ENCODE peak calls at places on chromosome 9, in ten cellular contexts. S is stimulated activated naive CD8-positive, alpha-beta T cell treated with anti-CD3 and anti-CD28 coated beads, Interleukin-15, Interleukin-2, amounts not matched to agents 100 U/mL and 50 U/mL, for 24 hours; V is EH; J is stimulated activated CD8-positive, alpha-beta memory T cell treated with anti-CD3 and anti-CD28 coated beads, Interleukin-15, amount 100 ng/mL, for 24 hours; K is KG1; F is HTR-8/SVneo; A is psoas muscle; Q is NCI-H1105 treated with DMSO at 0.1 percent for 48 hours; O is ACHN; N is adipocyte. T is an unnamed sample.

GRCh38 chr9:12809720-12810119 is 34.9 kb downstream of the LURAP1L start:
- DNase-seq in S (no peak), V (no peak), J (no peak), K (no peak), F (no peak), A (no peak), Q (no peak), O (no peak), N (no peak), T (no peak)

GRCh38 chr9:113955076-113955752 is 79.1 kb downstream of the ZNF618 start:
- DNase-seq in S (no peak), V (peak; percentile 83), J (no peak), K (no peak), F (peak; percentile 19), A (no peak), Q (no peak), O (peak; percentile 33), N (peak; percentile 88), T (no peak)

GRCh38 chr9:37037137-37037743 is 3.2 kb upstream of the PAX5 start:
- DNase-seq in S (no peak), V (no peak), J (no peak), K (no peak), F (no peak), A (no peak), Q (no peak), O (no peak), N (no peak), T (no peak)

GRCh38 chr9:107215381-107215780 is 67.7 kb upstream of the RAD23B start:
- DNase-seq in S (no peak), V (peak; percentile 54), J (no peak), K (no peak), F (no peak), A (no peak), Q (no peak), O (peak; percentile 19), N (peak; percentile 20), T (peak; percentile 23)

GRCh38 chr9:132997591-132997990 is 19.1 kb downstream of the GFI1B start:
- DNase-seq in S (no peak), V (peak; percentile 45), J (no peak), K (no peak), F (no peak), A (no peak), Q (no peak), O (no peak), N (peak; percentile 33), T (no peak)

GRCh38 chr9:125110464-125110863 is 32.9 kb downstream of the SCAI start:
- DNase-seq in S (no peak), V (no peak), J (no peak), K (no peak), F (no peak), A (no peak), Q (no peak), O (no peak), N (no peak), T (no peak)

GRCh38 chr9:94796687-94797086 is 70.2 kb downstream of the AOPEP start:
- DNase-seq in S (no peak), V (no peak), J (no peak), K (no peak), F (no peak), A (no peak), Q (no peak), O (no peak), N (no peak), T (no peak)

GRCh38 chr9:35741740-35742139 is 7.3 kb downstream of the GBA2 start:
- DNase-seq in S (no peak), V (no peak), J (no peak), K (no peak), F (no peak), A (no peak), Q (no peak), O (no peak), N (no peak), T (no peak)

GRCh38 chr9:133714606-133715294 is 23.4 kb downstream of the SARDH start:
- DNase-seq in S (no peak), V (peak; percentile 79), J (no peak), K (no peak), F (peak; percentile 76), A (peak; percentile 50), Q (no peak), O (no peak), N (peak; percentile 25), T (peak; percentile 8)

GRCh38 chr9:35905912-35906679 is at the start of gene HRCT1:
- DNase-seq in S (no peak), V (peak; percentile 96), J (no peak), K (no peak), F (peak; percentile 75), A (peak; percentile 91), Q (peak; percentile 90), O (peak; percentile 95), N (peak; percentile 96), T (peak; percentile 96)

GRCh38 chr9:93826209-93826608 is 128.9 kb downstream of the BARX1 start:
- DNase-seq in S (peak; percentile 66), V (no peak), J (peak; percentile 23), K (no peak), F (no peak), A (no peak), Q (no peak), O (no peak), N (no peak), T (no peak)

GRCh38 chr9:16074962-16075361 is 522.1 kb downstream of the CCDC171 start:
- DNase-seq in S (no peak), V (peak; percentile 51), J (no peak), K (no peak), F (no peak), A (no peak), Q (no peak), O (no peak), N (peak; percentile 17), T (peak; percentile 15)

GRCh38 chr9:86733929-86734328 is 213.4 kb downstream of the GAS1 start:
- DNase-seq in S (no peak), V (no peak), J (no peak), K (no peak), F (no peak), A (peak; percentile 58), Q (no peak), O (no peak), N (no peak), T (no peak)

GRCh38 chr9:127129718-127130085 is 7.3 kb upstream of the ANGPTL2 start:
- DNase-seq in S (no peak), V (no peak), J (no peak), K (no peak), F (no peak), A (no peak), Q (no peak), O (no peak), N (no peak), T (no peak)

GRCh38 chr9:135718616-135719015 is 16.6 kb downstream of the KCNT1 start:
- DNase-seq in S (peak; percentile 31), V (no peak), J (no peak), K (no peak), F (peak; percentile 60), A (no peak), Q (no peak), O (peak; percentile 31), N (peak; percentile 32), T (peak; percentile 43)

GRCh38 chr9:76161103-76161502 is 233.1 kb downstream of the RFK start:
- DNase-seq in S (no peak), V (no peak), J (no peak), K (no peak), F (no peak), A (no peak), Q (no peak), O (no peak), N (no peak), T (no peak)